ENCODE peak calls at places on chromosomes 1 and 21, in five cellular contexts. J is glomerular endothelial cell; K is pancreas; F is activated T-helper 9 cell treated with anti-CD3 and anti-CD28 coated beads, Interleukin-2, amount 50 U/mL, for 16 hours; E is GM12892. O is an unnamed sample.

GRCh38 chr1:180837025-180837424 is 75.7 kb upstream of the KIAA1614 start:
- DNase-seq in J (no peak), K (no peak), F (no peak), E (no peak), O (no peak)

GRCh38 chr21:34916446-34916845 is 132.7 kb downstream of the RUNX1 start:
- DNase-seq in J (no peak), K (no peak), F (no peak), E (no peak), O (no peak)

GRCh38 chr1:229381234-229381633 is 38.4 kb upstream of the CCSAP start:
- DNase-seq in J (no peak), K (no peak), F (no peak), E (no peak), O (no peak)

GRCh38 chr1:110136911-110137310 is 13.4 kb upstream of the SLC6A17 start:
- DNase-seq in J (no peak), K (no peak), F (no peak), E (no peak), O (no peak)

GRCh38 chr1:242017580-242018233 is 18.8 kb upstream of the MAP1LC3C start:
- DNase-seq in J (no peak), K (peak), F (peak), E (peak), O (no peak)

GRCh38 chr1:90727917-90728655 is 11.0 kb upstream of the BARHL2 start:
- DNase-seq in J (no peak), K (no peak), F (no peak), E (no peak), O (no peak)

GRCh38 chr1:40313329-40313957 is 3.6 kb downstream of the COL9A2 start:
- DNase-seq in J (no peak), K (no peak), F (no peak), E (no peak), O (no peak)

GRCh38 chr1:197736689-197737088 is 38.6 kb downstream of the DENND1B start:
- DNase-seq in J (no peak), K (no peak), F (no peak), E (no peak), O (no peak)

GRCh38 chr1:211323156-211324063 is 3.2 kb upstream of the TRAF5 start:
- DNase-seq in J (no peak), K (no peak), F (peak), E (no peak), O (peak)

GRCh38 chr1:179774033-179774432 is 30.9 kb downstream of the FAM163A start:
- DNase-seq in J (no peak), K (no peak), F (no peak), E (no peak), O (no peak)

GRCh38 chr21:35510294-35510693 is 461.2 kb upstream of the RUNX1 start:
- DNase-seq in J (no peak), K (no peak), F (no peak), E (no peak), O (no peak)

GRCh38 chr1:150259217-150259616 is 1.6 kb downstream of the CA14 start:
- DNase-seq in J (no peak), K (no peak), F (no peak), E (no peak), O (no peak)

GRCh38 chr1:120133228-120133927 is 42.9 kb downstream of the SEC22B start:
- DNase-seq in J (no peak), K (no peak), F (no peak), E (no peak), O (no peak)

GRCh38 chr1:31588751-31589515 is 12.6 kb downstream of the TINAGL1 start:
- DNase-seq in J (no peak), K (peak), F (no peak), E (no peak), O (no peak)

GRCh38 chr1:119275145-119275929 is 93.2 kb upstream of the HAO2 start:
- DNase-seq in J (peak), K (no peak), F (peak), E (no peak), O (peak)

GRCh38 chr1:38623529-38623928 is 236.0 kb downstream of the RRAGC start:
- DNase-seq in J (no peak), K (no peak), F (no peak), E (no peak), O (no peak)

GRCh38 chr1:15605398-15606080 is 11.7 kb upstream of the DDI2 start:
- DNase-seq in J (no peak), K (no peak), F (no peak), E (no peak), O (no peak)

GRCh38 chr1:110587906-110588305 is 18.3 kb downstream of the KCNA2 start:
- DNase-seq in J (no peak), K (no peak), F (no peak), E (no peak), O (no peak)

GRCh38 chr1:149915429-149916192 is 2.0 kb downstream of the SV2A start:
- DNase-seq in J (no peak), K (no peak), F (no peak), E (no peak), O (no peak)

GRCh38 chr1:52599236-52599635 is 2.9 kb upstream of the GPX7 start:
- DNase-seq in J (no peak), K (no peak), F (no peak), E (no peak), O (no peak)

GRCh38 chr1:113091988-113092602 is 19.1 kb downstream of the LRIG2 start:
- DNase-seq in J (no peak), K (no peak), F (no peak), E (no peak), O (no peak)

GRCh38 chr1:245086389-245086969 is 68.3 kb upstream of the KIF26B start:
- DNase-seq in J (no peak), K (no peak), F (no peak), E (no peak), O (no peak)

GRCh38 chr1:208829601-208830000 is 585.4 kb upstream of the PLXNA2 start:
- DNase-seq in J (no peak), K (no peak), F (no peak), E (no peak), O (no peak)

GRCh38 chr1:158124034-158124433 is 56.7 kb upstream of the CD1D start:
- DNase-seq in J (no peak), K (peak), F (no peak), E (no peak), O (no peak)

GRCh38 chr1:33176362-33176850 is 5.4 kb downstream of the TRIM62 start:
- DNase-seq in J (no peak), K (no peak), F (no peak), E (no peak), O (no peak)

GRCh38 chr1:46996659-46997281 is 26.7 kb upstream of the CYP4X1 start:
- DNase-seq in J (no peak), K (no peak), F (no peak), E (no peak), O (no peak)

GRCh38 chr1:170617595-170618215 is 46.2 kb upstream of the PRRX1 start:
- DNase-seq in J (no peak), K (no peak), F (no peak), E (no peak), O (no peak)

GRCh38 chr1:236702995-236703394 is 16.7 kb downstream of the ACTN2 start:
- DNase-seq in J (no peak), K (no peak), F (no peak), E (no peak), O (no peak)

GRCh38 chr1:87968259-87968955 is 639.7 kb downstream of the LMO4 start:
- DNase-seq in J (no peak), K (no peak), F (no peak), E (no peak), O (peak)

GRCh38 chr1:29082519-29082918 is 41.2 kb downstream of the TMEM200B start:
- DNase-seq in J (no peak), K (no peak), F (no peak), E (no peak), O (no peak)

O was measured in pulmonary artery endothelial cell.